ENCODE peak calls at places on chromosomes 2 and 18, in six cellular contexts. S is K562, F is HepG2, E is HCT116, A is upper lobe of left lung, M is GM12878. J is an unnamed sample.

GRCh38 chr2:177161741-177162440 is 50.7 kb upstream of the HNRNPA3 start:
- ATAC-seq in A (no peak), M (peak; percentile 29), S (peak; percentile 62), E (peak; percentile 59), F (peak; percentile 62), J (no peak)

GRCh38 chr2:236112466-236112865 is 55.7 kb downstream of the GBX2 start:
- ATAC-seq in A (no peak), F (no peak), M (no peak), E (no peak), S (no peak), J (no peak)

GRCh38 chr2:126998486-126998885 is 99.8 kb downstream of the TEX51 start:
- ATAC-seq in M (no peak), A (no peak), E (no peak), S (no peak), F (no peak), J (no peak)

GRCh38 chr2:9110893-9111569 is 95.6 kb upstream of the ASAP2 start:
- ATAC-seq in A (no peak), M (peak; percentile 54), S (peak; percentile 83), E (peak; percentile 57), F (peak; percentile 64), J (no peak)

GRCh38 chr2:9199716-9200633 is 6.6 kb upstream of the ASAP2 start:
- ATAC-seq in E (no peak), S (peak; percentile 20), M (no peak), F (no peak), A (no peak), J (no peak)

GRCh38 chr2:8452979-8453903 is 228.6 kb upstream of the ID2 start:
- ATAC-seq in M (no peak), S (peak; percentile 61), A (no peak), F (no peak), E (no peak), J (no peak)

GRCh38 chr2:29014811-29015414 is 33.8 kb downstream of the TOGARAM2 start:
- ATAC-seq in A (no peak), S (peak; percentile 66), F (peak; percentile 47), E (no peak), M (peak; percentile 53), J (no peak)

GRCh38 chr2:10740226-10740625 is 18.8 kb downstream of the ATP6V1C2 start:
- ATAC-seq in M (no peak), S (no peak), A (no peak), F (peak; percentile 90), E (no peak), J (no peak)

GRCh38 chr2:160868891-160869290 is 291.3 kb upstream of the TANK start:
- ATAC-seq in M (no peak), F (no peak), A (no peak), S (no peak), E (no peak), J (no peak)

GRCh38 chr2:86649119-86649947 is 25.7 kb upstream of the RNF103 start:
- ATAC-seq in S (no peak), M (no peak), E (no peak), F (peak; percentile 100), A (no peak), J (no peak)

GRCh38 chr18:76679877-76680276 is 142.5 kb upstream of the ZNF236 start:
- ATAC-seq in S (no peak), E (no peak), M (no peak), A (no peak), F (no peak), J (no peak)

GRCh38 chr18:77063256-77063655 is 69.3 kb downstream of the MBP start:
- ATAC-seq in E (no peak), S (no peak), A (no peak), F (no peak), M (peak; percentile 63), J (no peak)

GRCh38 chr2:164703915-164704706 is 82.8 kb upstream of the GRB14 start:
- ATAC-seq in M (no peak), E (peak; percentile 46), A (peak; percentile 34), F (no peak), S (no peak), J (no peak)

GRCh38 chr2:128250409-128251025 is 68.2 kb downstream of the HS6ST1 start:
- ATAC-seq in M (no peak), S (peak; percentile 65), F (peak; percentile 64), E (no peak), A (no peak), J (no peak)

GRCh38 chr2:190413421-190413820 is 5.3 kb downstream of the MFSD6 start:
- ATAC-seq in A (no peak), E (no peak), F (no peak), S (peak; percentile 14), M (peak; percentile 37), J (no peak)

GRCh38 chr2:11354363-11355154 is 10.1 kb upstream of the ROCK2 start:
- ATAC-seq in A (no peak), E (no peak), M (no peak), F (peak; percentile 90), S (no peak), J (no peak)

GRCh38 chr18:56953444-56953843 is 193.4 kb upstream of the BOD1L2 start:
- ATAC-seq in S (no peak), A (no peak), F (no peak), M (no peak), E (no peak), J (no peak)

GRCh38 chr2:169664978-169665930 is 29.0 kb downstream of the CFAP210 start:
- ATAC-seq in M (no peak), E (no peak), S (peak; percentile 85), F (no peak), A (no peak), J (no peak)

GRCh38 chr2:143525006-143525405 is 395.8 kb downstream of the ARHGAP15 start:
- ATAC-seq in F (no peak), S (no peak), M (no peak), A (no peak), E (no peak), J (no peak)

DNA sequence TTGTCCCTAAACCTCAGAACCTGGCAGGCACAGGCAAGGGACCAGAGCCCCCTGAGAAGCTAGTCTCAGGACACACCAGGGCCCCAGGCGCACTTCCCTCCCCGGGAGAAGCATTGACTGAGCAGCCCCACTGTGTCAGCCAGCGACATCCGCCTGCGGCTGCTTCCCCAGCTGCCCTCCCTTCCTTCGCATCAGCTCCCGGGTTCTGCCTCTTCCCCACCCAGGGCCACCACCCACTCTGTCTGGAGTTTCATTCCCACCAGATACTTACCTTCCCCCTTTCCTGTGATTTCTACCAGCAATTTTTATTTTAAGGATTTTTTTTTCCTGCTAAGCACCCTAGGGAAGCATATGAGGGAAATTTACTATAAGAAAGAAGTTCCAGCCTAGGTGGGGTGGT is 99.2 kb downstream of the SMAD7 start:
- ATAC-seq in A (peak; percentile 15), F (no peak), M (no peak), S (peak; percentile 32), E (no peak), J (peak; percentile 40)
- H3K27ac ChIP-seq in A (peak overlapping the region; percentile 56), F (no peak overlapping the region), M (no peak overlapping the region), S (no peak overlapping the region), E (no peak overlapping the region), J (peak overlapping the region; percentile 58)

DNA sequence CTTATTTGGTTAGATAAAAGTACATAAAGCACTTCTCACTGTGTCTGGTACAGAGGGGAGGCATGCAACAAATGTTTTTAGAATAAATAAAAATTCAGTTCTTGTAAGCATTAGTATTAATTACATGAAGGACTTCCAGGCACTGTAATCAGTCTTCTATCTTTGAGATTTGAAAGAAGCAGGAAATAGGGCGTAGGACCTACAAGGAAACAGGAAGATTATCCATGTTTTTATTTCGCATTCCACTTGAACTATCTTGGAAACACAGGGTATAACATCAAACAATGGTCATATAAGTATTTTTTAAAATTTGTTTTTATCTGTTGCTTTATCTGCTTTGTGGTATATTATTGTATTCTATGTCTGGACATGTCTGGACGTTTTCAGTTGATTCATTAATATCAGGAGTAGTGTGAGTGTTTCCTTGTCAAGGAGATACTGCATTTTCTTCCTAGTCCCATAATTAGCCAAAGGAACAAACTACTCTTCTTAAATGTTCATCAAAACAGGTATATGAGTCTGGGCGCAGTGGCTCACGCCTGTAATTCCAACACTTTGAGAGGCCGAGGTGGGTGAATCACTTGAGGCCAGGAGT is 32.5 kb downstream of the BMPR2 start:
- ATAC-seq in A (no peak), E (no peak), S (no peak), F (no peak), M (no peak), J (no peak)
- TF ChIP-seq POLR2AphosphoS5 in A (no peak), E (no peak), S (no peak), F (no peak), M (no peak), J (no peak)

GRCh38 chr2:37671013-37671815 is at the start of gene CDC42EP3:
- ATAC-seq in S (peak; percentile 89), A (peak; percentile 67), E (peak; percentile 81), F (peak; percentile 74), M (peak; percentile 72), J (peak; percentile 76)
- TF ChIP-seq POLR2A in S (no peak), A (peak; percentile 57), E (peak; percentile 91), F (no peak), M (peak; percentile 87), J (peak; percentile 78)

GRCh38 chr2:173254659-173255058 is 100.0 kb upstream of the CDCA7 start:
- ATAC-seq in A (no peak), M (no peak), E (no peak), S (no peak), F (no peak), J (no peak)
- H3K27ac ChIP-seq in A (no peak overlapping the region), M (no peak overlapping the region), E (no peak overlapping the region), S (no peak overlapping the region), F (no peak overlapping the region), J (no peak overlapping the region)

J was measured in gastroesophageal sphincter.